ENCODE peak calls at places on chromosomes 12 and 14, in five cellular contexts. Y is heart right ventricle; X is colonic mucosa; F is CD4-positive, alpha-beta T cell; O is lower leg skin. D is an unnamed sample.

GRCh38 chr14:103402700-103403099 is 17.5 kb downstream of the MARK3 start:
- DNase-seq in Y (no peak), X (no peak), F (no peak), O (no peak), D (no peak)

GRCh38 chr14:99264691-99265090 is 7.3 kb downstream of the BCL11B start:
- DNase-seq in Y (no peak), X (no peak), F (no peak), O (no peak), D (no peak)

GRCh38 chr12:86233126-86233525 is 23.1 kb downstream of the MGAT4C start:
- DNase-seq in Y (no peak), X (no peak), F (no peak), O (no peak), D (no peak)

GRCh38 chr12:52942914-52943207 is 6.1 kb upstream of the KRT18 start:
- DNase-seq in Y (no peak), X (no peak), F (no peak), O (no peak), D (no peak)

GRCh38 chr14:93002851-93003298 is 79.9 kb downstream of the CHGA start:
- DNase-seq in Y (peak), X (no peak), F (no peak), O (no peak), D (no peak)

GRCh38 chr14:104889374-104889755 is 24.3 kb downstream of the CEP170B start:
- DNase-seq in Y (no peak), X (no peak), F (no peak), O (no peak), D (no peak)

GRCh38 chr14:21704340-21704737 is 30.7 kb upstream of the OR4E1 start:
- DNase-seq in Y (no peak), X (peak), F (no peak), O (no peak), D (no peak)

GRCh38 chr14:65552724-65553123 is 140.2 kb downstream of the FUT8 start:
- DNase-seq in Y (no peak), X (no peak), F (no peak), O (no peak), D (no peak)

GRCh38 chr12:73656375-73656774 is 881.3 kb upstream of the ATXN7L3B start:
- DNase-seq in Y (no peak), X (no peak), F (no peak), O (no peak), D (no peak)

GRCh38 chr14:92122351-92122677 is 545 bp downstream of the CPSF2 start:
- DNase-seq in Y (no peak), X (peak), F (no peak), O (no peak), D (no peak)

GRCh38 chr12:42372154-42372791 is 46.3 kb downstream of the PPHLN1 start:
- DNase-seq in Y (no peak), X (peak), F (peak), O (no peak), D (no peak)

GRCh38 chr14:30638926-30639325 is 16.8 kb downstream of the SCFD1 start:
- DNase-seq in Y (no peak), X (no peak), F (no peak), O (no peak), D (no peak)

GRCh38 chr12:4822572-4822971 is 87.1 kb upstream of the KCNA1 start:
- DNase-seq in Y (no peak), X (no peak), F (no peak), O (no peak), D (no peak)

GRCh38 chr14:104925214-104925899 is 678 bp downstream of the PLD4 start:
- DNase-seq in Y (no peak), X (no peak), F (no peak), O (no peak), D (no peak)

GRCh38 chr12:76201758-76202157 is 117.3 kb upstream of the NAP1L1 start:
- DNase-seq in Y (no peak), X (no peak), F (no peak), O (no peak), D (no peak)

GRCh38 chr12:13093850-13094225 is 9.6 kb downstream of the GSG1 start:
- DNase-seq in Y (no peak), X (no peak), F (no peak), O (no peak), D (no peak)

GRCh38 chr14:44384093-44384492 is 123.0 kb downstream of the FSCB start:
- DNase-seq in Y (no peak), X (no peak), F (no peak), O (no peak), D (no peak)

GRCh38 chr14:56150018-56150417 is 31.8 kb downstream of the PELI2 start:
- DNase-seq in Y (no peak), X (no peak), F (no peak), O (no peak), D (no peak)

GRCh38 chr14:56152221-56152620 is 34.0 kb downstream of the PELI2 start:
- DNase-seq in Y (no peak), X (no peak), F (no peak), O (no peak), D (no peak)

GRCh38 chr14:56153271-56153670 is 35.1 kb downstream of the PELI2 start:
- DNase-seq in Y (no peak), X (no peak), F (no peak), O (no peak), D (no peak)

GRCh38 chr14:56147980-56148901 is 30.0 kb downstream of the PELI2 start:
- DNase-seq in Y (no peak), X (no peak), F (no peak), O (no peak), D (no peak)

GRCh38 chr14:56150645-56151345 is 32.6 kb downstream of the PELI2 start:
- DNase-seq in Y (no peak), X (no peak), F (no peak), O (no peak), D (no peak)
- TF ChIP-seq CTCF in Y (no peak), X (no peak), F (no peak), O (no peak), D (peak)

DNA sequence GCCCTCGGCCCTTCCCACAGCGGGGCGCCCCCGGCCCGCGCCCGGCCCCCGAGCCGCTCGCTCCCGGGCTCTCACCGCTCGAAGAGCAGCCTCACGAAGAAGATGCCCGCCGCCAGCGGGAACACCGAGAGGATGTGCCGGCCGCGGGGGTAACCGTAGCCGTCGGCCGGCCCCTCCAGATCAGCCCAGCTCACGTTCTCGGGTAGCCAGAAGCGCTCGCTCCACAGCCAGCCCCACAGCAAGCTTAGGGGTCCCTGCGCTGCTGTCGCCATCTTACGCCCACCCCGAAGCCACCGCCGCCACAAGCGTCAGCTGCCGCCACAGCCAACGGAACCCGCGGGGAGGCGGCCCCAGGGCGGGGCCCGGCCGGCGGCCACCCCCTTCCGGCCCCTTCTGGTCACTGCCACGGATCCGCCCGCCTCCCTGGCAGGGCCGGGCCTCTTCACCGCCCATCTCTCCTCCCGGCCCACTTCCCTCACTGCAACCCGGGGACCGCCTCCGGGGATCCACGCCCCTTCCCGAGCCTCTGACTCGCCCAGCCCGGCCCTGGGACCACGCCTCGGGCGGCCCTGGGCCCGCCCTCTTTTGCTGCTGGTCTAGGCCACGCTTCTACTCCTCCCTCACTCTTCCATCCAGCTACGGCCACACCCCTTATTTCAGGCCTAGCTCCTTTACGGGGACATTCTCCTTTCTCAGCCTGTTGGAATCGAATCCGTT is at the start of gene CERS5:
- DNase-seq in Y (peak), X (peak), F (peak), O (peak), D (peak)
- TF ChIP-seq CTCF in Y (no peak), X (no peak), F (no peak), O (no peak), D (peak)

GRCh38 chr14:68715032-68715924 is 77.6 kb downstream of the ZFP36L1 start:
- DNase-seq in Y (no peak), X (no peak), F (no peak), O (no peak), D (no peak)
- TF ChIP-seq CTCF in Y (no peak), X (no peak), F (no peak), O (no peak), D (peak)

DNA sequence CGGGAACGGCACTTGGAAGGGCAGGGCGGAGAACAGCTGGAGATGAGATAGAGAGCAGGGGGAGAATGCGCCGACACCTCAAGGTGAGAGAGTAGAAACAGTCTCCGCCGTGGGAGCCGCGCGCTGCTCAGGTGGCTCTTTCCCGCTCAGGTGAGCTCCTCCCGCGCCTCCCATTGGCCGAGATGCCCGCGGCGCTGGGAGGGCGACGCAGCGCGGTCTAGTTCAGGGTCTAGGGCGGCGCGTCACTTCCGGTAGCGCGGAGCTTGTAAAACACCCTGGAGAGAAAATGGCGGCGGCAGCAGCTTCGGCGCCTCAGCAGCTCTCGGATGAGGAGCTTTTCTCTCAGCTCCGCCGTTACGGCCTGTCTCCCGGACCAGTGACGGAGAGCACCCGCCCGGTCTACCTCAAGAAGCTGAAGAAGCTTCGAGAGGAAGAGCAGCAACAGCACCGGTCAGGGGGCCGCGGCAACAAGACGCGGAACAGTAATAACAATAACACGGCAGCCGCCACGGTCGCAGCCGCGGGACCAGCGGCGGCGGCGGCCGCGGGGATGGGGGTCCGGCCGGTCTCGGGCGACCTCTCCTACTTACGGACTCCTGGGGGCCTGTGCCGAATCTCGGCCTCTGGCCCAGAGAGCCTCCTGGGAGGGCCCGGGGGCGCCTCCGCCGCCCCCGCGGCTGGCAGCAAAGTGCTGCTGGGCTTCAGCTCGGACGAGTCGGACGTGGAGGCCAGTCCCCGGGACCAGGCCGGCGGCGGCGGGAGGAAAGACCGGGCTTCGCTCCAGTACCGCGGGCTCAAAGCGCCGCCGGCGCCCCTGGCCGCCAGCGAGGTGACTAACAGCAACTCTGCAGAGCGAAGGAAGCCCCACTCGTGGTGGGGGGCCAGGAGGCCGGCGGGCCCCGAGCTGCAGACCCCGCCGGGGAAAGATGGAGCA is at the start of gene LEMD3:
- DNase-seq in Y (peak), X (peak), F (peak), O (peak), D (peak)
- TF ChIP-seq CTCF in Y (no peak), X (no peak), F (no peak), O (no peak), D (no peak)

D was measured in type B pancreatic cell.